ENCODE peak calls at places on chromosomes 13 and 19, in six cellular contexts. A is breast epithelium, Q is transverse colon, L is prostate gland, G is adrenal gland, N is IMR-90. V is an unnamed sample.

GRCh38 chr19:38737921-38738731 is 6.1 kb downstream of the CAPN12 start:
- DNase-seq in L (no peak), A (no peak), G (no peak), N (no peak), Q (no peak), V (no peak)

GRCh38 chr19:49451430-49452181 is at the start of gene PIH1D1:
- DNase-seq in N (peak; percentile 99), A (peak; percentile 99), L (peak; percentile 99), Q (peak; percentile 98), G (peak; percentile 100), V (peak; percentile 99)

GRCh38 chr13:36530861-36531590 is 98.7 kb downstream of the CCNA1 start:
- DNase-seq in N (no peak), L (no peak), G (no peak), A (no peak), Q (no peak), V (no peak)

GRCh38 chr19:36215276-36216171 is 618 bp downstream of the ZNF146 start:
- DNase-seq in G (peak; percentile 46), L (no peak), Q (peak; percentile 9), A (no peak), N (peak; percentile 62), V (no peak)

GRCh38 chr19:49111218-49111998 is 2.8 kb upstream of the LIN7B start:
- DNase-seq in A (no peak), G (no peak), L (no peak), N (no peak), Q (no peak), V (no peak)

GRCh38 chr19:44807162-44807561 is 1.7 kb upstream of the BCAM start:
- DNase-seq in Q (peak; percentile 72), N (no peak), A (peak; percentile 73), G (peak; percentile 21), L (peak; percentile 92), V (no peak)

GRCh38 chr13:80227645-80228044 is 113.3 kb downstream of the SPRY2 start:
- DNase-seq in L (no peak), N (no peak), Q (no peak), A (no peak), G (no peak), V (no peak)

GRCh38 chr19:36950335-36951119 is 34.4 kb downstream of the ZNF568 start:
- DNase-seq in N (no peak), A (no peak), L (no peak), Q (no peak), G (no peak), V (no peak)

GRCh38 chr19:17337675-17338439 is 504 bp downstream of the GTPBP3 start:
- DNase-seq in G (no peak), L (no peak), A (no peak), Q (no peak), N (no peak), V (no peak)

GRCh38 chr19:49808762-49809154 is 4.3 kb downstream of the FUZ start:
- DNase-seq in A (peak; percentile 90), N (peak; percentile 71), Q (peak; percentile 95), L (peak; percentile 95), G (peak; percentile 98), V (peak; percentile 97)

GRCh38 chr19:17765069-17765618 is 13.9 kb downstream of the FCHO1 start:
- DNase-seq in G (peak; percentile 42), Q (peak; percentile 86), A (peak; percentile 44), N (no peak), L (no peak), V (peak; percentile 44)

GRCh38 chr19:28396259-28396940 is 816.6 kb downstream of the UQCRFS1 start:
- DNase-seq in N (no peak), G (no peak), A (no peak), Q (no peak), L (no peak), V (no peak)

GRCh38 chr13:79386125-79386822 is 19.8 kb downstream of the RBM26 start:
- DNase-seq in N (no peak), G (no peak), L (no peak), Q (no peak), A (no peak), V (no peak)

GRCh38 chr13:99344610-99345208 is 37.5 kb upstream of the GPR183 start:
- DNase-seq in A (no peak), G (no peak), N (no peak), L (no peak), Q (no peak), V (no peak)

GRCh38 chr19:33446156-33446917 is 72.8 kb downstream of the CEBPG start:
- DNase-seq in Q (no peak), G (no peak), A (no peak), L (no peak), N (peak; percentile 57), V (no peak)

GRCh38 chr19:44618640-44619357 is 5.4 kb downstream of the IGSF23 start:
- DNase-seq in L (no peak), Q (no peak), G (no peak), N (no peak), A (no peak), V (no peak)

GRCh38 chr13:107964356-107964755 is 251.0 kb downstream of the LIG4 start:
- DNase-seq in L (no peak), G (no peak), N (no peak), A (no peak), Q (no peak), V (no peak)

GRCh38 chr19:12792048-12792852 is 964 bp downstream of the JUNB start:
- DNase-seq in N (peak; percentile 55), L (peak; percentile 57), G (peak; percentile 81), Q (peak; percentile 79), A (peak; percentile 63), V (peak; percentile 77)

GRCh38 chr19:12794196-12794921 is 3.1 kb downstream of the JUNB start:
- DNase-seq in A (no peak), G (peak; percentile 50), L (no peak), N (peak; percentile 62), Q (no peak), V (no peak)

GRCh38 chr19:12794936-12795335 is 3.6 kb downstream of the JUNB start:
- DNase-seq in G (no peak), L (no peak), Q (no peak), N (peak; percentile 29), A (no peak), V (no peak)

GRCh38 chr19:12792853-12793289 is 1.6 kb downstream of the JUNB start:
- DNase-seq in L (no peak), A (no peak), N (no peak), Q (peak; percentile 57), G (peak; percentile 55), V (no peak)

DNA sequence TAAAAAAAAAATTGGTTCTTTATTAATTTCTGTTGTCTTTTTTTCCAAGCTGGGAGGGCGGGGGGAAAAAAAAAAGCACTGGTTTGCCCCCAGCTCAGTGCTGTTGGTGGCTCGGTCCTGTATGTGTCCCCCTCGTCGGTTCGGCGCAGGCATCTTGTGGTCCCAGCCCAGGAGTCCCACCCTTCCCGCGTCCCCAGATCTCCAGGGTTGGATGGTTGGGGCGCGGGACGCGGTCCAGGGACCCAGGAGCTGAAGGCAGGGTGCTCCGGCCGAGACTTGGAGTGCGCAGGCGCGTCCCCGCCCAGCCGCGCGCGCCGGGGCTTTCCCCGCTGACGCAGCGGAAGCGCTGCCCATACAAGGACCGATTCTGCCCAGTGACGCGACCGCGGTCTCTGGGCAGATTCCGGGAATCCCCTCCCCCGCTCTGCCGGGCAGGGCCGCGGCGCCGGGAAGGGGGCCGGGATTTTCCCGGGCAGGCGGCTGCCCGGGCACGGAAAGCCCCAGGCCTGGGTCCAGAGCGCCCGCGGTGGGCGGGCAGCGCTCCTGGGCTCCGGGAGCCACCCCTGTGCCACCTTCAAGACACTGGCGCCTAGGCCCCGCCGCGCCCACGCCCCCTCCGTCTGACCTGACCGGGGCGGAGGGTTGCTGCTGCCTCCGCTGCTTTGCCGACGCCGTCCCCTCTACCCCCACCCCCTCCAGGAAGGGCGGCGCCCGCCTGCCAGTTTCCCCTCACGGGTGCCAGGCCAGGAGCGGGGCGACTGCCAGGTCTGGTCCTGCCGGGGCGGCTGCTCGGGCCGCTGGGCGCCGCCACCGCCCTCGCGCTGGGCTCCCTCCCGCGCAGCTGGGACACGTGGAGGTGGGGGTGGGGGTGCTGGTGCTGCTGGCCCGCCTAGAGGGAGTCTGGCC is 2.3 kb downstream of the JUNB start:
- DNase-seq in G (peak; percentile 96), A (peak; percentile 93), L (peak; percentile 94), N (peak; percentile 92), Q (peak; percentile 95), V (peak; percentile 90)
- H3K27ac ChIP-seq in G (peak overlapping the region; percentile 98), A (peak overlapping the region; percentile 98), L (peak overlapping the region; percentile 100), N (peak overlapping the region; percentile 85), Q (peak overlapping the region; percentile 97), V (peak overlapping the region; percentile 97)

DNA sequence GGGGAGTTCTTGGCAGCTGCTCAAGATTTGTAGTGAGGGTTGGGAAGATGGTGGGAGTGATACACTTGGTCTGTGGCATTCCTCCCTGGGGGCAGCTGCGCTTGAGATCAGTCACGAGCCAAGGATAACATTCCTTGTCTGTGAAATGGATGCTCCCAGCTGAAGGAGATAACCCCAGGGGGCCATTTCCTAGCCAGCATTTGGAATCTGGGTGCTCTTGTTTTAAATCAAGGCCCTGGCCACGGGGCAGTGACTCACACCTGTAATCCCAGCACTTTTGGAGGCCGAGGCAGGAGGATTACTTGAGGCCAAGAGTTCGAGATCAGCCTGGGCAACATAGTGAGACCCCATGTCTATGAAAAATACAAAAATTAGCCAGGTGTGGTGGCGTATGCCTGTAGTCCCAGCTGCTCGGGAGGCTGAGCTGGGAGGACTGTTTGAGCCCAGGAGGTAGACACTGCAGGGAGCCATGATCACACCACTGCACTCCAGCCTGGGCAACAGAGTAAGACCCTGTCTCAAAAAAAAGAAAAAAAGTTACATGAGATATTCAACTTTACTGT is 4.6 kb downstream of the PKN1 start:
- DNase-seq in G (no peak), L (no peak), Q (no peak), N (no peak), A (no peak), V (no peak)
- TF ChIP-seq POLR2A in G (no peak), L (no peak), Q (no peak), N (no peak), A (no peak), V (no peak)

DNA sequence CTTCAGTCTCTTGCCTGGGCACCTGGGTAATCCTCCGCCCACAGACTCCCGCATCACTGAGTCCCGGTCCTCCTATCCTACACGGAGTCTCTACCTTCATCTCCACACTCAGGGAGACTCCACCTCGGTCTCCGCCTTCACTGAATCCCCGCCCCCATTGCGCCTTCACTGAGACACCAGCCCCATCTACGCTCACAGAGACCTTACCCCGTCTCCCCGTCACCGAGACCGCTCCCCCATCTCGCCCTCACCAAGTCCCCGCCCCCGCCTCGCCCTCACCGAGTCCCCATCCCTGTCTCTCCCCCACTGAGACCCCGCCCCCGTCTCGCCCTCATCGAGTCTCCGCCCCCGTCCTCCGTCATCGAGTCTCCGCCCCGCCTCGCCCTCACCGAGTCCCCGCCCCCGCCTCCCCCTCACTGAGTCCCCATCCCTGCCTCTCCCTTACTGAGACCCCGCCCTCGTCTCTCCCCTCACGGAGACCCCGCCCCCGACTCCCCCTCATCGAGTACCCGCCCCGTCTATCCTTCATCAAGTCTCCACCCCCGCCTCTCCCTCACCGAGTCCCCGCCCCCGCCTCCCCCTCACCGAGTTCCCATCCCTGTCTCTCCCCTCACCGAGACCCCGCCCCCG is 23.1 kb upstream of the ZNF846 start:
- DNase-seq in L (peak; percentile 99), Q (peak; percentile 98), G (peak; percentile 98), A (peak; percentile 97), N (peak; percentile 93), V (peak; percentile 97)
- H3K27ac ChIP-seq in L (peak overlapping the region; percentile 94), Q (peak overlapping the region; percentile 94), G (peak overlapping the region; percentile 72), A (peak overlapping the region; percentile 97), N (peak overlapping the region; percentile 95), V (peak overlapping the region; percentile 89)

DNA sequence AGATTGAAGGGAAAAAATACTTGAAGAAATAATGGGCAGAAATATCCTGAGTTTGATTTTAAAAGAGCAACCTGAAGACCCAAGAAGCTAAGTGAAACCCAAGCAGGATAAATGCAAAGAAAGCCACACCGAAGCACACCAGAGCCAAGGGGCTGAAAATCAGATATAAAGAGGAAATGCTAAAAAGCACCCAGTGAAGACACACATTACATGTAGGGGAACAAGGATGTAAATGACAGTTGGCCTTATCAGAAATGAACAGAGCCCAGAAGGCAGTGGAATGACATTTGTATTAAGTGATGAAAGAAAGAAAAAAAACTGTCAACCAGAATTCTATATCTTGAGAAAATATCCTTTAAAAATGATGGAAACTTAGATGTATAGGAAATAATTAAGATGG is 139.1 kb downstream of the SLC7A1 start:
- DNase-seq in L (no peak), N (no peak), Q (no peak), A (no peak), G (no peak), V (no peak)
- TF ChIP-seq POLR2A in L (no peak), N (no peak), Q (no peak), A (no peak), G (no peak), V (no peak)

V was measured in Peyer's patch.